ENCODE peak calls at places on chromosomes 6 and 20, in five cellular contexts. U is endothelial cell of umbilical vein, Y is HCT116, I is spleen, K is SK-N-SH. B is an unnamed sample. For H3K4me1, the result is how much of the 10 kb centered on the place peaks cover.

GRCh38 chr6:131231886-131232285 is 96.6 kb downstream of the AKAP7 start:
- DNase-seq in Y (no peak), U (no peak), K (no peak), I (no peak), B (no peak)

GRCh38 chr6:102389994-102390393 is 996.5 kb downstream of the GRIK2 start:
- DNase-seq in I (peak), Y (no peak), U (no peak), K (no peak), B (peak)

GRCh38 chr6:139605350-139605749 is 230.9 kb upstream of the CITED2 start:
- DNase-seq in U (no peak), K (no peak), Y (no peak), I (no peak), B (no peak)

GRCh38 chr6:5666695-5667094 is 340.0 kb downstream of the NRN1 start:
- DNase-seq in Y (no peak), U (no peak), K (no peak), I (no peak), B (no peak)

GRCh38 chr6:32163559-32164258 is 686 bp upstream of the EGFL8 start:
- DNase-seq in U (no peak), Y (no peak), K (no peak), I (peak), B (no peak)

GRCh38 chr6:166046232-166046631 is 121.4 kb downstream of the TBXT start:
- DNase-seq in I (no peak), Y (no peak), U (peak), K (no peak), B (no peak)

GRCh38 chr20:58026361-58026760 is 202.1 kb downstream of the ANKRD60 start:
- DNase-seq in I (no peak), K (no peak), Y (no peak), U (no peak), B (no peak)

GRCh38 chr6:14441371-14441781 is 323.8 kb downstream of the CD83 start:
- DNase-seq in U (no peak), Y (no peak), I (no peak), K (no peak), B (no peak)

GRCh38 chr6:55758156-55758942 is 117.0 kb downstream of the BMP5 start:
- DNase-seq in U (peak), Y (no peak), I (no peak), K (no peak), B (peak)

GRCh38 chr6:144921206-144921975 is 636.3 kb downstream of the UTRN start:
- DNase-seq in I (no peak), U (no peak), K (no peak), Y (no peak), B (no peak)

GRCh38 chr20:34472246-34472925 is 43.8 kb upstream of the DYNLRB1 start:
- DNase-seq in I (no peak), Y (peak), U (peak), K (no peak), B (no peak)

GRCh38 chr20:61482425-61482887 is 230.4 kb downstream of the CDH4 start:
- DNase-seq in Y (no peak), K (no peak), U (no peak), I (no peak), B (no peak)

GRCh38 chr6:163883946-163884345 is 469.4 kb downstream of the QKI start:
- DNase-seq in I (no peak), U (no peak), K (no peak), Y (no peak), B (no peak)

GRCh38 chr20:39108746-39109145 is 146.6 kb downstream of the DHX35 start:
- DNase-seq in K (no peak), I (no peak), U (peak), Y (no peak), B (no peak)

GRCh38 chr6:131199568-131200272 is 64.5 kb downstream of the AKAP7 start:
- DNase-seq in U (peak), K (peak), Y (peak), I (peak), B (no peak)

GRCh38 chr6:117483645-117484016 is 1.2 kb downstream of the DCBLD1 start:
- DNase-seq in Y (no peak), K (no peak), U (no peak), I (no peak), B (no peak)

GRCh38 chr6:37344308-37344707 is 9.5 kb upstream of the RNF8 start:
- DNase-seq in I (no peak), K (no peak), Y (no peak), U (no peak), B (no peak)

GRCh38 chr6:22147983-22148797 is 148.6 kb downstream of the PRL start:
- DNase-seq in U (peak), K (peak), Y (no peak), I (no peak), B (no peak)

GRCh38 chr6:33799714-33800113 is 4.1 kb downstream of the MLN start:
- DNase-seq in K (no peak), Y (no peak), I (no peak), U (no peak), B (no peak)

GRCh38 chr6:52186075-52186474 is at the start of gene IL17A:
- DNase-seq in Y (no peak), U (no peak), K (no peak), I (no peak), B (no peak)

GRCh38 chr6:13152804-13153203 is 175.5 kb downstream of the TBC1D7 start:
- DNase-seq in K (no peak), U (no peak), Y (no peak), I (no peak), B (no peak)

GRCh38 chr20:9287062-9287461 is 218.2 kb downstream of the PLCB4 start:
- DNase-seq in Y (no peak), U (no peak), I (no peak), K (no peak), B (no peak)

GRCh38 chr6:116280161-116280959 is 630 bp upstream of the TSPYL1 start:
- DNase-seq in Y (no peak), U (no peak), K (no peak), I (no peak), B (no peak)

GRCh38 chr6:128111096-128111495 is 210.2 kb upstream of the THEMIS start:
- DNase-seq in Y (no peak), I (no peak), U (no peak), K (no peak), B (no peak)

GRCh38 chr20:63059684-63060056 is 52.9 kb upstream of the BHLHE23 start:
- DNase-seq in I (no peak), U (no peak), Y (no peak), K (no peak), B (peak)

GRCh38 chr20:63056236-63057132 is 49.7 kb upstream of the BHLHE23 start:
- DNase-seq in I (peak), U (peak), Y (no peak), K (peak), B (peak)

GRCh38 chr20:63055575-63056235 is 48.9 kb upstream of the BHLHE23 start:
- DNase-seq in I (peak), Y (no peak), K (no peak), U (no peak), B (no peak)

GRCh38 chr20:63058696-63059335 is 52.1 kb upstream of the BHLHE23 start:
- DNase-seq in Y (no peak), U (no peak), K (no peak), I (peak), B (peak)

GRCh38 chr20:63057133-63058117 is 50.7 kb upstream of the BHLHE23 start:
- DNase-seq in U (no peak), I (no peak), Y (no peak), K (no peak), B (no peak)
- H3K4me1 ChIP-seq in U (under half), I (under half), Y (under half), K (under half), B (under half)

DNA sequence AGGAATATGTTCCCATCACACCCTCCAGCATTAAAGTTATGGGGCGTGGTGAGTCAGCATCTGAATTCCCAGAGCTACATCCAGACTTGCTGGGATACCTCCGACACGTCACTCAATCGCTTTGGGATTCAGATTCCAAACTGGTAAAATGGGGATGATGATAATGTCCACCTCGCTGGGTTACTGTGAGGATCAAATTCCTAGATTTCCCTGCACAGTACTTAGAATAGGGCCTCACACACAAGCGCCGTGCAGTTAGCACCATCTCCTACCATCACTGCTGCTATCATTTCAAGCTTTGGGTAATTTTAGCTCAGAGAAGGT is 107.2 kb downstream of the SULF2 start:
- DNase-seq in K (no peak), U (no peak), Y (no peak), I (no peak), B (no peak)
- TF ChIP-seq POLR2AphosphoS5 in K (no peak), U (no peak), Y (no peak), I (no peak), B (no peak)

GRCh38 chr6:147211831-147212230 is 7.6 kb downstream of the STXBP5 start:
- DNase-seq in Y (no peak), I (no peak), K (no peak), U (no peak), B (no peak)

GRCh38 chr6:147212618-147213017 is 8.4 kb downstream of the STXBP5 start:
- DNase-seq in K (no peak), U (no peak), I (no peak), Y (no peak), B (no peak)

GRCh38 chr6:147216915-147217314 is 12.7 kb downstream of the STXBP5 start:
- DNase-seq in I (no peak), U (no peak), K (no peak), Y (no peak), B (no peak)

GRCh38 chr6:147213772-147214171 is 9.6 kb downstream of the STXBP5 start:
- DNase-seq in U (no peak), Y (no peak), I (no peak), K (no peak), B (no peak)

GRCh38 chr6:147214248-147215227 is 10.3 kb downstream of the STXBP5 start:
- DNase-seq in K (no peak), I (no peak), Y (no peak), U (no peak), B (no peak)
- H3K4me1 ChIP-seq in K (under half), I (under half), Y (under half), U (under half), B (under half)

GRCh38 chr6:126944512-126944911 is 174.0 kb upstream of the RSPO3 start:
- DNase-seq in I (no peak), Y (no peak), K (no peak), U (no peak), B (no peak)

GRCh38 chr6:126945150-126945549 is 173.3 kb upstream of the RSPO3 start:
- DNase-seq in U (no peak), I (no peak), K (no peak), Y (no peak), B (no peak)

GRCh38 chr6:126947070-126947469 is 171.4 kb upstream of the RSPO3 start:
- DNase-seq in K (no peak), I (no peak), Y (no peak), U (no peak), B (no peak)
- TF ChIP-seq POLR2AphosphoS5 in K (no peak), I (no peak), Y (no peak), U (no peak), B (no peak)

GRCh38 chr6:26536571-26537159 is 1.5 kb upstream of the HMGN4 start:
- DNase-seq in K (peak), I (no peak), Y (no peak), U (peak), B (no peak)

GRCh38 chr6:26537160-26537845 is 863 bp upstream of the HMGN4 start:
- DNase-seq in I (peak), K (peak), U (peak), Y (peak), B (peak)

GRCh38 chr6:26533532-26533931 is 4.6 kb upstream of the HMGN4 start:
- DNase-seq in K (no peak), I (no peak), U (no peak), Y (no peak), B (no peak)

GRCh38 chr6:26532699-26533523 is 5.3 kb upstream of the HMGN4 start:
- DNase-seq in I (peak), Y (peak), K (peak), U (peak), B (peak)

GRCh38 chr6:26534681-26535465 is 3.3 kb upstream of the HMGN4 start:
- DNase-seq in Y (no peak), K (no peak), U (no peak), I (no peak), B (no peak)
- H3K4me1 ChIP-seq in Y (under half), K (under half), U (under half), I (under half), B (under half)

GRCh38 chr20:3210346-3210745 is 1.0 kb downstream of the ITPA start:
- DNase-seq in I (no peak), U (no peak), K (no peak), Y (no peak), B (no peak)

GRCh38 chr20:3209946-3210317 is 634 bp downstream of the ITPA start:
- DNase-seq in Y (no peak), U (peak), K (no peak), I (no peak), B (no peak)

GRCh38 chr20:3204124-3204794 is at the start of gene DDRGK1:
- DNase-seq in U (peak), I (peak), K (peak), Y (peak), B (peak)

GRCh38 chr20:3213226-3213625 is 3.9 kb downstream of the ITPA start:
- DNase-seq in U (no peak), K (no peak), I (no peak), Y (no peak), B (no peak)

GRCh38 chr20:3209023-3209945 is at the start of gene ITPA:
- DNase-seq in I (peak), K (peak), Y (no peak), U (peak), B (peak)
- TF ChIP-seq POLR2AphosphoS5 in I (peak), K (peak), Y (peak), U (peak), B (no peak)

GRCh38 chr6:159998543-159998942 is 29.7 kb downstream of the IGF2R start:
- DNase-seq in U (no peak), I (no peak), K (no peak), Y (no peak), B (no peak)

GRCh38 chr6:160002882-160003281 is 34.0 kb downstream of the IGF2R start:
- DNase-seq in K (no peak), I (no peak), Y (no peak), U (no peak), B (no peak)

GRCh38 chr6:159997498-159998101 is 28.7 kb downstream of the IGF2R start:
- DNase-seq in K (no peak), Y (no peak), I (no peak), U (no peak), B (no peak)

GRCh38 chr6:159999240-159999671 is 30.4 kb downstream of the IGF2R start:
- DNase-seq in U (no peak), K (no peak), Y (no peak), I (no peak), B (no peak)

DNA sequence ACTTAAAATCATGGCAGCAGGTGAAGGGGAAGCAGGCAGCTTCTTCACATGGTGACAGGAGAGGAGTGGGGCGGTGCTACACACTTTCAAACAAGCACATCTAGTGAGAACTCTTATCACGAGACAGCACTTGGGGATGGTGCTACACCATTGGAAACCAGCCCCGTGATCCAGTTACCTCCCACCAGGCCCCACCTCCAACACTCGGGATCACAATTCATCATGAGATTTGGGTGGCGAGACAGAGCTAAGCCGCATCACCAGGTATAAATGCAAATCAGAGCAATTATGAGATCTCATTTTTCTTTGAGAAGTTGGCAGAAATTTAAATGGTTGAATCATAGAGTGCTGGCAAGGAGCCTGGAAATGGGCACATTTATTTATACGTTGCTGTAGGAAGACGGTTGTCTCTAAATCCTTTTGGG is 31.4 kb downstream of the IGF2R start:
- DNase-seq in I (no peak), Y (no peak), K (no peak), U (no peak), B (no peak)
- H3K4me1 ChIP-seq in I (under half), Y (under half), K (under half), U (under half), B (under half)

GRCh38 chr6:10583509-10583908 is 62.4 kb downstream of the GCNT2 start:
- DNase-seq in I (no peak), Y (no peak), U (no peak), K (no peak), B (no peak)

GRCh38 chr6:10585232-10585887 is 64.2 kb downstream of the GCNT2 start:
- DNase-seq in Y (no peak), K (no peak), I (no peak), U (no peak), B (no peak)

GRCh38 chr6:10584607-10585006 is 63.5 kb downstream of the GCNT2 start:
- DNase-seq in Y (no peak), K (no peak), U (no peak), I (no peak), B (no peak)

GRCh38 chr6:10579803-10580202 is 58.7 kb downstream of the GCNT2 start:
- DNase-seq in K (no peak), I (no peak), Y (no peak), U (no peak), B (no peak)

GRCh38 chr6:10582774-10583508 is 61.8 kb downstream of the GCNT2 start:
- DNase-seq in Y (no peak), K (no peak), I (no peak), U (no peak), B (peak)
- TF ChIP-seq POLR2AphosphoS5 in Y (no peak), K (no peak), I (no peak), U (no peak), B (no peak)

DNA sequence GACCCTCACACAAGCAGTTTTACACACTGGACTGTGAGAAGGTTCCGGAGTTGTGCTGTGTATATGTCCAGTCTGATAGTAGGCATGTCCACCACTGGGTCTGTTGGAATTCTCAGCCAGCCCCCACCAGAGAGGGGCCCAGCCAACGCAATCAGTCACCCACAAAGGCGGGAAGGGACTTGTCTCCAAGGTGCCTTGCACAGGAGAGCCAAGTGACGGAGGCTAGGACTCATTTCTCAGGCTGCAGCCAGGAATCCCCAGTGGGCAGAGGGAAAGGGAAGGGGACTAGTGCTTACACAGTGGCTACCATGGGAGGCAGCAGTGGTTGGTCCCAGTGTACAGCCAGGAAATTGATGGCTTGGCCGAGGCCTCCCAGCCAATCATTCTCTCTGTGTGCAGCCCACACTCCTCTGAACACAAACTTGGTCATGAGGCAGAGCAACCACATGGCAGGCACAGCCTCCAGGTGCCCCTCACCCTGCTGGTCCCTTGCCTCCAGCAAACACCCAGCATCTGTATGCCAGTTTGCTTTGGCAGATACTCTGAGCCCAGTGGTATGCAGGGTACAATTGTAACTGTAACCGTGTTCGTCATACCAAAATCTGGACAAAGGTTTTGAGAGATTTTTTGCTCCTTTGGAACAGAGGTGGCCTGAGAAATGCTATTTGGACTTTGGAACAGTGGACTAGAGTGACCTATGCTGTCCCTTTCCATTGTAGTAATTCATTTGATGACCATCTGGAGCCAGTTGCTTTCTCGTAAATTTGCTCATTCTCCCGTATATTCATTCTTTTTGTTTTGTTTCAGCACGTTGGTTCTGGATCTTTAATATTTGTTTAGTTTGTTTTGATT is 72.9 kb upstream of the MYL9 start:
- DNase-seq in Y (no peak), I (no peak), K (peak), U (peak), B (no peak)
- H3K4me1 ChIP-seq in Y (half or more), I (half or more), K (half or more), U (half or more), B (half or more)

DNA sequence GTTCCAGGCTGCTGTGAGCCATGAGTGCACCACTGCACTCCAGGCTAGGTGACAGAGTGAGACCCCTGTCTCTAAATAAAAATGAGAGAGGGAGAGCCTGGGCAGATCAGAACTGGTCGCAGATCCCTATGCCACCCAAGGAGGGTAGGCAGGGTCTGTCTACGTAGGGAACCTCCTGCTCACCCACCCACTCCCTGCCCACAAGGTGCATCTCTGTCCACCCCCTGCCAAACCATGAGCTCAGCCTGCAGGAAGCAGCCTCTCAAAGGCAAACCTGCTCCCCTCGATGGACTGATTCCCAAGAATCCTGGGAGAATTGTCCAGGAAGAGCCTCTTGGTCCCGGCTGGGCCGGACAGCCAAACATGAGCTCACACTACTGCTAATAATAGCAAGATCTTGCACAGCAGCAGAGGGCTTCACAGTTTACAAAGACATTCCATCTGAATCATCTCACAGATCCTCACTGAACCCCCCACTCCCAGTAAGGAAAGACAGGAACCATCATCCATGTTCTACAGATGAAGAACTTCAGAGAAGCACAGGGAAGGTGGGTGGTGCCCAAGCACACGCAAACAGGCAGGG is 27.8 kb upstream of the TLDC2 start:
- DNase-seq in U (peak), I (no peak), K (no peak), Y (no peak), B (no peak)
- TF ChIP-seq POLR2AphosphoS5 in U (no peak), I (no peak), K (no peak), Y (no peak), B (no peak)